ENCODE peak calls at places on chromosome 1, in four cellular contexts. U, Z, H and R are unnamed samples.

GRCh38 chr1:35049116-35049515 is 17.4 kb upstream of the ZMYM6 start:
- DNase-seq in U (no peak), Z (no peak), H (no peak), R (no peak)

GRCh38 chr1:193060938-193061337 is 1.5 kb downstream of the RO60 start:
- DNase-seq in U (peak; percentile 4), Z (no peak), H (peak; percentile 16), R (no peak)

GRCh38 chr1:113166473-113166872 is 93.5 kb downstream of the LRIG2 start:
- DNase-seq in U (no peak), Z (no peak), H (no peak), R (no peak)

GRCh38 chr1:45843474-45843905 is 40.1 kb downstream of the MAST2 start:
- DNase-seq in U (no peak), Z (peak; percentile 19), H (peak; percentile 10), R (peak; percentile 12)

GRCh38 chr1:222387020-222387816 is 160.7 kb downstream of the HHIPL2 start:
- DNase-seq in U (no peak), Z (no peak), H (peak; percentile 13), R (no peak)

GRCh38 chr1:108830119-108831008 is 26.5 kb downstream of the AKNAD1 start:
- DNase-seq in U (peak; percentile 93), Z (peak; percentile 52), H (peak; percentile 85), R (peak; percentile 85)

GRCh38 chr1:22418852-22419480 is 32.7 kb upstream of the ZBTB40 start:
- DNase-seq in U (no peak), Z (no peak), H (no peak), R (peak; percentile 42)

GRCh38 chr1:80402636-80403035 is 1396.1 kb upstream of the ADGRL4 start:
- DNase-seq in U (no peak), Z (no peak), H (no peak), R (no peak)

GRCh38 chr1:245365621-245366020 is 210.8 kb downstream of the KIF26B start:
- DNase-seq in U (no peak), Z (no peak), H (no peak), R (no peak)

GRCh38 chr1:223714421-223714724 is 2.0 kb downstream of the CAPN2 start:
- DNase-seq in U (no peak), Z (no peak), H (no peak), R (no peak)

GRCh38 chr1:52636701-52637695 is 4.0 kb downstream of the SHISAL2A start:
- DNase-seq in U (no peak), Z (no peak), H (peak; percentile 68), R (no peak)

GRCh38 chr1:150876111-150876434 is 326 bp downstream of the ARNT start:
- DNase-seq in U (peak; percentile 44), Z (peak; percentile 18), H (peak; percentile 51), R (no peak)

GRCh38 chr1:43071241-43071640 is 100.8 kb downstream of the EBNA1BP2 start:
- DNase-seq in U (no peak), Z (no peak), H (no peak), R (no peak)

GRCh38 chr1:88983791-88984552 is 8.5 kb downstream of the KYAT3 start:
- DNase-seq in U (peak; percentile 46), Z (peak; percentile 44), H (peak; percentile 73), R (no peak)

GRCh38 chr1:200780545-200781444 is 42.1 kb downstream of the CAMSAP2 start:
- DNase-seq in U (peak; percentile 39), Z (peak; percentile 51), H (no peak), R (no peak)

GRCh38 chr1:63674238-63674864 is 81.1 kb downstream of the PGM1 start:
- DNase-seq in U (peak; percentile 60), Z (peak; percentile 98), H (peak; percentile 79), R (no peak)

GRCh38 chr1:219713981-219714381 is 101.1 kb upstream of the ZC3H11B start:
- DNase-seq in U (no peak), Z (no peak), H (no peak), R (no peak)

GRCh38 chr1:241156231-241156965 is 200.6 kb downstream of the RGS7 start:
- DNase-seq in U (no peak), Z (no peak), H (peak; percentile 64), R (no peak)

GRCh38 chr1:227234998-227235405 is 83.3 kb downstream of the CDC42BPA start:
- DNase-seq in U (peak; percentile 44), Z (peak; percentile 37), H (peak; percentile 71), R (peak; percentile 5)

GRCh38 chr1:7574121-7575040 is 196.7 kb upstream of the VAMP3 start:
- DNase-seq in U (no peak), Z (no peak), H (no peak), R (no peak)

GRCh38 chr1:199907361-199907760 is 120.1 kb upstream of the NR5A2 start:
- DNase-seq in U (no peak), Z (no peak), H (no peak), R (no peak)

GRCh38 chr1:39269791-39270342 is 65.4 kb downstream of the MACF1 start:
- DNase-seq in U (no peak), Z (no peak), H (peak; percentile 63), R (peak; percentile 45)

GRCh38 chr1:158019177-158019868 is 25.9 kb downstream of the KIRREL1 start:
- DNase-seq in U (peak; percentile 96), Z (peak; percentile 90), H (peak; percentile 85), R (peak; percentile 86)

GRCh38 chr1:10662824-10663667 is 133.4 kb downstream of the CASZ1 start:
- DNase-seq in U (no peak), Z (no peak), H (no peak), R (no peak)

GRCh38 chr1:109770331-109771095 is 6.8 kb upstream of the EPS8L3 start:
- DNase-seq in U (no peak), Z (no peak), H (no peak), R (no peak)

GRCh38 chr1:150568567-150568966 is 10.8 kb downstream of the MCL1 start:
- DNase-seq in U (no peak), Z (no peak), H (no peak), R (no peak)

GRCh38 chr1:230728710-230729392 is 14.9 kb upstream of the AGT start:
- DNase-seq in U (no peak), Z (no peak), H (no peak), R (no peak)

GRCh38 chr1:63454269-63454668 is 68.8 kb downstream of the ITGB3BP start:
- DNase-seq in U (no peak), Z (peak; percentile 12), H (peak; percentile 23), R (no peak)

GRCh38 chr1:184143449-184143848 is 91.9 kb downstream of the TSEN15 start:
- DNase-seq in U (no peak), Z (no peak), H (no peak), R (no peak)

GRCh38 chr1:161070737-161071136 is 1.0 kb upstream of the ARHGAP30 start:
- DNase-seq in U (no peak), Z (no peak), H (peak; percentile 52), R (no peak)

GRCh38 chr1:66231162-66232077 is 302.5 kb upstream of the SGIP1 start:
- DNase-seq in U (peak; percentile 29), Z (no peak), H (peak; percentile 65), R (no peak)

GRCh38 chr1:86619313-86619712 is 72.4 kb downstream of the CLCA4 start:
- DNase-seq in U (no peak), Z (no peak), H (no peak), R (no peak)

GRCh38 chr1:11784993-11785769 is 20.6 kb downstream of the MTHFR start:
- DNase-seq in U (peak; percentile 51), Z (no peak), H (peak; percentile 49), R (no peak)

GRCh38 chr1:240210026-240210425 is 118.3 kb downstream of the FMN2 start:
- DNase-seq in U (peak; percentile 19), Z (no peak), H (peak; percentile 42), R (no peak)

GRCh38 chr1:101410048-101410878 is 173.4 kb downstream of the S1PR1 start:
- DNase-seq in U (no peak), Z (no peak), H (no peak), R (no peak)

GRCh38 chr1:64743954-64744491 is 852 bp upstream of the RAVER2 start:
- DNase-seq in U (no peak), Z (no peak), H (no peak), R (no peak)

DNA sequence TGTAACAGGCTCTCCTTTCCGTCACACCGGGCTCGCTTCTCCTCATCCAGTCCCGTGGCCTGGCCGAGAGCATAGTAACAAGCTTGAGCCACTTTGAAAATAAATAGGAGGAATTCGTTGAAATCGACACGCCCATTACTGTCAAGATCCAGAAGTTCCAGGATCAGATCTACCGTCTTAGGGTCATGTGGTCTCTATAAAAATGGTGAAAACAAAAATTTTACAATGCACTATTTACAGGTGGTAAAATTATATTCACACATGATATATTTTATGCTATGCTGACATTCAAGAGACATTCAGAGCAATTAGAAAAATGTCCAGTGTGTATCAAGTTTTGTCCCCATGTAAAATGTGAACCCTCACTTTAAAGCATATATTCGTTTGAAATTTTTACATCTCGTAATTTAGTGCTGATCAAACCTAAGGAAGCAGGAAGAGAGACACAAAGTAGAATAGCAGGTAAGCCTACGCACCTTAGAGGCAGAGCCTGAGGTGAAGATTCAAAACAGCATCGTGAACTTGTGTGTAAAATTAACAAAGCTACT is 2.3 kb downstream of the TCHH start:
- DNase-seq in U (no peak), Z (no peak), H (no peak), R (no peak)
- H3K4me3 ChIP-seq in U (no peak overlapping the region), Z (no peak overlapping the region), H (peak overlapping the region; percentile 36), R (peak overlapping the region; percentile 51)

GRCh38 chr1:28898267-28898955 is 16.0 kb upstream of the EPB41 start:
- DNase-seq in U (no peak), Z (no peak), H (no peak), R (no peak)
- H3K4me3 ChIP-seq in U (no peak overlapping the region), Z (no peak overlapping the region), H (no peak overlapping the region), R (no peak overlapping the region)

GRCh38 chr1:28917757-28918118 is 3.4 kb downstream of the EPB41 start:
- DNase-seq in U (no peak), Z (no peak), H (peak; percentile 41), R (no peak)

GRCh38 chr1:28914228-28915035 is at the start of gene EPB41:
- DNase-seq in U (peak; percentile 91), Z (peak; percentile 77), H (peak; percentile 84), R (no peak)

GRCh38 chr1:28915036-28915895 is 897 bp downstream of the EPB41 start:
- DNase-seq in U (peak; percentile 55), Z (peak; percentile 28), H (peak; percentile 59), R (no peak)

GRCh38 chr1:28910379-28911125 is 3.8 kb upstream of the EPB41 start:
- DNase-seq in U (no peak), Z (no peak), H (no peak), R (no peak)

GRCh38 chr1:28913786-28914227 is 562 bp upstream of the EPB41 start:
- DNase-seq in U (no peak), Z (no peak), H (no peak), R (no peak)
- H3K4me3 ChIP-seq in U (peak overlapping the region; percentile 58), Z (peak overlapping the region; percentile 56), H (peak overlapping the region; percentile 54), R (peak overlapping the region; percentile 69)

DNA sequence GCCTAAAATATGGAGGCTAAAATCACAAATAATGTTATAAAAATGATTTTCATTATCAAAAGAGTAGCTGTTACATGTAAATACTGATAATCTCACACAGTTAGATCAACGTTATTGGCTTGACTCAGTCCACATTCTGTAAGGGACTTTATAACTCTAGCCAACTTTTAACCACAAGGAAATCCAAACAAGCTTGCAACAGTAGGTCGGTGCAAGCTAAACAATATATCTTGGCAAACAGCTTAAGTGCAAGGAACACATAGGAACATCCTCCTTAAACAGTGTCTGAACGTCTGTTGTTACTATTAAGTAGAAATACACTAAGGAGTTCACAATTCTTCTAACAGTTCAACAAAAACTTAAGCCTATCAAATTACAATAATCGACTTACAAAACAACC is 126.7 kb downstream of the EIF4G3 start:
- DNase-seq in U (peak; percentile 28), Z (peak; percentile 68), H (no peak), R (peak; percentile 49)
- H3K4me3 ChIP-seq in U (no peak overlapping the region), Z (no peak overlapping the region), H (no peak overlapping the region), R (no peak overlapping the region)